ENCODE peak calls at places on chromosomes 12 and 14, in nine cellular contexts. D is suprapubic skin, H is fibroblast of lung, N is psoas muscle, Q is right atrium auricular region, K is transverse colon, I is lung, S is adrenal gland, L is tibial nerve. X is an unnamed sample.
A peak's percentile ranks its signal among the peaks of the same experiment; 100 is the strongest.

GRCh38 chr14:104827173-104828055 is 26.5 kb downstream of the ZBTB42 start:
- DNase-seq in D (no peak), H (peak; percentile 24), N (no peak), Q (no peak), K (peak; percentile 62), I (peak; percentile 57), S (peak; percentile 48), L (no peak), X (peak; percentile 84)

GRCh38 chr12:53344824-53345485 is 8.8 kb upstream of the SP7 start:
- DNase-seq in D (peak; percentile 89), H (peak; percentile 80), N (peak; percentile 79), Q (peak; percentile 84), K (peak; percentile 78), I (peak; percentile 65), S (peak; percentile 79), L (peak; percentile 76), X (peak; percentile 88)

GRCh38 chr14:60915781-60916180 is 65.1 kb downstream of the TRMT5 start:
- DNase-seq in D (no peak), H (no peak), N (no peak), Q (no peak), K (no peak), I (no peak), S (no peak), L (no peak), X (no peak)

GRCh38 chr14:86038401-86038985 is 508.5 kb downstream of the FLRT2 start:
- DNase-seq in D (no peak), H (peak; percentile 71), N (peak; percentile 14), Q (no peak), K (peak; percentile 11), I (peak; percentile 32), S (peak; percentile 47), L (no peak), X (peak; percentile 60)

GRCh38 chr12:70555081-70555480 is 82.1 kb downstream of the PTPRB start:
- DNase-seq in D (no peak), H (no peak), N (no peak), Q (no peak), K (no peak), I (no peak), S (no peak), L (no peak), X (no peak)

GRCh38 chr14:100525615-100526014 is 61.6 kb downstream of the BEGAIN start:
- DNase-seq in D (peak; percentile 67), H (no peak), N (no peak), Q (no peak), K (no peak), I (no peak), S (peak; percentile 17), L (no peak), X (no peak)

GRCh38 chr12:91387461-91388134 is 205.0 kb upstream of the DCN start:
- DNase-seq in D (no peak), H (no peak), N (no peak), Q (no peak), K (no peak), I (no peak), S (no peak), L (no peak), X (no peak)

GRCh38 chr12:79552186-79552585 is 138.6 kb downstream of the PAWR start:
- DNase-seq in D (no peak), H (no peak), N (no peak), Q (no peak), K (no peak), I (no peak), S (no peak), L (no peak), X (no peak)

GRCh38 chr12:89384050-89384749 is 31.9 kb upstream of the DUSP6 start:
- DNase-seq in D (no peak), H (peak; percentile 93), N (no peak), Q (no peak), K (peak; percentile 68), I (peak; percentile 42), S (no peak), L (peak; percentile 59), X (peak; percentile 8)

GRCh38 chr12:93102289-93102688 is 173.2 kb upstream of the EEA1 start:
- DNase-seq in D (no peak), H (no peak), N (no peak), Q (no peak), K (no peak), I (no peak), S (no peak), L (no peak), X (no peak)

GRCh38 chr12:6631549-6631961 is 4.2 kb downstream of the LPAR5 start:
- DNase-seq in D (no peak), H (no peak), N (no peak), Q (no peak), K (peak; percentile 87), I (no peak), S (no peak), L (no peak), X (no peak)

GRCh38 chr12:75658826-75659823 is 147.7 kb upstream of the KRR1 start:
- DNase-seq in D (no peak), H (peak; percentile 69), N (no peak), Q (no peak), K (no peak), I (no peak), S (no peak), L (no peak), X (no peak)

DNA sequence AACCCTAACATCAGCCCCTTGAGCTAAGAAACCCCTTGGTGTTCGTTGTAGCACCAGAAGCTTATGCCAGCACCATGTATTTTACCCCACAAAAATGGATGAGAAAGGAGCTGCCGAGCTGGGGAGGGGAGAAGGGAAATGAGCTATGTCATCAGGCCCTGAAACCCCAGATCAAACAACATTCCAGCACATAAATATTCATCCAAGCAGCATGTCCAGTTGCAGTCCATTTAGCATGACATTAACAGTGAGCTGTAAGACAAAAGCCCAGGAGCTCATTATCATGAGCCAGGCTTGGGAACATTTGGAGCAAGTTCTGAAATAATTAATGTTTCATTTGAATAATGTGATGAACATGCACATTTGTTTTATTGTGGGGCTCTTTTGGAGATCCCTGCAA is 630.1 kb upstream of the TMEM132C start:
- DNase-seq in D (no peak), H (no peak), N (no peak), Q (no peak), K (no peak), I (no peak), S (no peak), L (no peak), X (no peak)
- TF ChIP-seq CTCF in D (no peak), H (no peak), N (no peak), Q (no peak), K (no peak), I (no peak), S (no peak), L (no peak), X (no peak)

DNA sequence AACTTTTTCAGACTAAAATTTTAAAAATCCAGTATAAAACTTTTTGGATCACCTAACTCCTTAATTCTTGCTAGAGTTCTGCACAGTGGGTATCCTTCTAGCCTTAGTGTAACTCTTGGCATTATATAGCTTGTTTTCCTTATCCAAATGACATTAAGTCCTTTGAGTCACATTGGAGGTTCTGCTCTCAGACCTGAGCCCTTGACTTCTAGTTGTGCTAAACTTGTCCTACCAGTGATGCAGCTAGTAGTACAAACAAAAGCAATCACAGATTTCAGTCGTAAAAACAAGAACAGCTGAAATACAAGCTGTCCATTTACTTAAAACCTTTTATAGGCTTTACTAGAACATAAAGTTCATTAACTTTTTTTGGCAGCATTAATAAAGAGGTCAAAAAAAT is 10.5 kb downstream of the ZBTB1 start:
- DNase-seq in D (no peak), H (no peak), N (no peak), Q (no peak), K (no peak), I (no peak), S (no peak), L (no peak), X (no peak)
- H3K36me3 ChIP-seq in D (no peaks in the 10 kb centered on the region), H (no peaks in the 10 kb centered on the region), N (no peaks in the 10 kb centered on the region), Q (no peaks in the 10 kb centered on the region), K (no peaks in the 10 kb centered on the region), I (no peaks in the 10 kb centered on the region), S (no peaks in the 10 kb centered on the region), L (no peaks in the 10 kb centered on the region), X (peaks cover 2% of the 10 kb centered on the region)

GRCh38 chr12:65952737-65953209 is 128.5 kb downstream of the HMGA2 start:
- DNase-seq in D (no peak), H (peak; percentile 55), N (no peak), Q (no peak), K (peak; percentile 16), I (no peak), S (no peak), L (no peak), X (no peak)
- H3K4me1 ChIP-seq in D (peaks cover 29% of the 10 kb centered on the region), H (peaks cover 28% of the 10 kb centered on the region), N (peaks cover 7% of the 10 kb centered on the region), Q (no peaks in the 10 kb centered on the region), K (no peaks in the 10 kb centered on the region), I (peaks cover 1% of the 10 kb centered on the region), S (no peaks in the 10 kb centered on the region), L (peaks cover 8% of the 10 kb centered on the region), X (no peaks in the 10 kb centered on the region)

GRCh38 chr12:48995061-48995879 is 3.9 kb downstream of the DDN start:
- DNase-seq in D (peak; percentile 90), H (peak; percentile 79), N (peak; percentile 86), Q (peak; percentile 85), K (peak; percentile 85), I (peak; percentile 79), S (peak; percentile 91), L (peak; percentile 74), X (peak; percentile 92)

GRCh38 chr12:48999371-49000131 is at the start of gene DDN:
- DNase-seq in D (no peak), H (peak; percentile 17), N (peak; percentile 65), Q (no peak), K (no peak), I (no peak), S (peak; percentile 64), L (no peak), X (peak; percentile 95)

GRCh38 chr12:48997719-48998496 is 1.3 kb downstream of the DDN start:
- DNase-seq in D (no peak), H (no peak), N (peak; percentile 48), Q (no peak), K (peak; percentile 63), I (no peak), S (no peak), L (no peak), X (peak; percentile 73)

GRCh38 chr12:48998497-48999353 is 450 bp downstream of the DDN start:
- DNase-seq in D (no peak), H (peak; percentile 26), N (peak; percentile 41), Q (no peak), K (peak; percentile 60), I (no peak), S (peak; percentile 42), L (no peak), X (no peak)

DNA sequence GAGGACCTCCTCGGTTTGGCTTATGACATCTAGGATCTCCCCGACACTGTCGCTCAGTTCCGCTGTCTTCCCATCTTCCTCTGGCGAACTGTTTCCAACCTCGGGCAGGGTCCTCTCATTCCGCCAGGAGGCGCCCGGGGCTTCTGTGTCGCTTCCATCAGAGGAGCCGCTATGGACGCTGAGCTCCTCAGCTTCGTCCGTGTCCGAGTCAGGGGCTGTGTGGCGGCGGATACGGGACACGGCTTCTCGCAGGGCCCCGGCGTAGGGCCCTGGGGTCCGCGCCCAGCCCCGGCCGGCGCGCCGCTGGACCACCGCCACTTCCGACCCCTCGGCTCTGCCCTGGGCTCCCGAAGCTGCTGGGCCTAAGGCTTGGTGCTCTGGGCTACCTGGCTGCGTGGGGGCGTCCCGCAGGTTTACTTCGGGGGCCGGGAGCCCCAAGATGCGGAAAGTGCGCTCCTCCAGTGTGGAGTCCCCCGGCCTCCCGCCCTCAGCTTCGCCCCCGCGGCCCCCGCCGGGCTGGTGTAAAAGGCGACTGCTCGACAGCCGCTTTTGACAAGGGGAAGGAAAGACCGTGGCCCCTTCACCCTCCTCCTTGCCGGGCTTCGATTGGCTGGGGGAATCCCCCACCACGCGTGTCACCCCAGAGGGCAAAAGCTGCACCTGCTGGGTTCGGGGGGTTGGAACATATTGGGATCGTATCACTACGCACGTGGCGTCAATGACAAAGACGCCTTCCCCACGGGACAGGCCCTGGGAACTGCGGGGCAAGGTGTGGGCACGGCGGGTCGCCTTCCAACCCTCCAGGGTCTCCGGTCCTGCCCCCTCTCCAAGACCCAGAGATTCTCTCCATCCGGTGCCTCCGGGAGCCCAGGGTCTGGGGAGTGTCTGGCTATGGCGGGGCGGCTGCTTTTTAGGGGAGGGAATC is 2.1 kb downstream of the DDN start:
- DNase-seq in D (no peak), H (peak; percentile 68), N (peak; percentile 82), Q (peak; percentile 84), K (peak; percentile 82), I (peak; percentile 77), S (peak; percentile 80), L (peak; percentile 77), X (peak; percentile 91)
- TF ChIP-seq CTCF in D (peak; percentile 72), H (peak; percentile 91), N (peak; percentile 58), Q (peak; percentile 74), K (peak; percentile 74), I (peak; percentile 55), S (peak; percentile 51), L (peak; percentile 63), X (peak; percentile 88)

X was measured in BE2C.